ENCODE peak calls at places on chromosomes 13 and 19, in ten cellular contexts. W, E, X, U, L, S, C, F, P and I are unnamed samples.

GRCh38 chr13:91399189-91400093 is 1.0 kb downstream of the GPC5 start:
- DNase-seq in X (peak), U (no peak), E (no peak), F (no peak), S (no peak), W (no peak), C (no peak), P (no peak), L (no peak), I (no peak)

GRCh38 chr19:18364826-18365528 is 21.0 kb upstream of the GDF15 start:
- DNase-seq in W (peak), E (peak), P (peak), F (peak), L (peak), C (peak), S (peak), U (no peak), X (no peak), I (peak)

GRCh38 chr13:51202477-51203046 is 19.6 kb upstream of the FAM124A start:
- DNase-seq in E (no peak), F (no peak), C (no peak), L (no peak), W (no peak), X (no peak), P (no peak), S (peak), U (no peak), I (no peak)

GRCh38 chr19:10726268-10726667 is 8.4 kb downstream of the DNM2 start:
- DNase-seq in P (no peak), L (no peak), X (no peak), U (no peak), E (no peak), S (no peak), C (no peak), F (no peak), W (no peak), I (no peak)

GRCh38 chr13:113608246-113608635 is 23.7 kb downstream of the TFDP1 start:
- DNase-seq in P (no peak), X (no peak), U (no peak), L (no peak), E (no peak), C (no peak), W (no peak), S (no peak), F (no peak), I (no peak)

GRCh38 chr19:3606690-3607289 is at the start of gene TBXA2R:
- DNase-seq in X (peak), E (peak), S (peak), P (peak), F (peak), W (no peak), C (peak), L (peak), U (peak), I (peak)

GRCh38 chr19:29645911-29646310 is 19.4 kb upstream of the PLEKHF1 start:
- DNase-seq in S (peak), W (no peak), C (no peak), X (peak), L (peak), F (peak), E (no peak), U (no peak), P (peak), I (no peak)

GRCh38 chr13:113842336-113843062 is 21.4 kb downstream of the GAS6 start:
- DNase-seq in P (no peak), C (no peak), S (no peak), W (no peak), L (peak), U (no peak), X (no peak), F (no peak), E (no peak), I (no peak)

GRCh38 chr19:34881982-34882381 is 44.7 kb upstream of the ZNF30 start:
- DNase-seq in F (peak), W (no peak), C (no peak), E (no peak), P (peak), U (no peak), S (no peak), X (no peak), L (no peak), I (no peak)

GRCh38 chr19:33375760-33376159 is 2.3 kb downstream of the CEBPG start:
- DNase-seq in X (no peak), E (no peak), S (peak), U (no peak), P (peak), L (no peak), W (peak), F (peak), C (no peak), I (peak)

GRCh38 chr13:25200783-25201182 is 28.7 kb upstream of the AMER2 start:
- DNase-seq in S (peak), P (no peak), W (no peak), C (no peak), L (no peak), F (no peak), X (no peak), E (no peak), U (no peak), I (no peak)

GRCh38 chr13:66343224-66343828 is 886.8 kb downstream of the PCDH9 start:
- DNase-seq in P (no peak), X (no peak), W (no peak), L (no peak), C (no peak), F (no peak), U (no peak), S (no peak), E (no peak), I (no peak)